ENCODE peak calls at places on chromosomes 13 and 19, in nine cellular contexts. N is A549, V is NCI-H1092, M is Peyer's patch, U is iPS-NIHi11, F is NCI-H1930, Q is NCI-H2081, R is activated gamma-delta T cell treated with Interleukin-2 at 50 U/mL for 16 hours, D is heart right ventricle. H is an unnamed sample.

GRCh38 chr19:10419200-10419645 is 1.1 kb upstream of the PDE4A start:
- DNase-seq in N (no peak), V (no peak), M (no peak), U (peak), F (no peak), Q (no peak), R (no peak), D (no peak), H (no peak)

GRCh38 chr19:32870981-32871451 is 1.4 kb upstream of the SLC7A9 start:
- DNase-seq in N (no peak), V (no peak), M (no peak), U (no peak), F (no peak), Q (no peak), R (no peak), D (no peak), H (no peak)

GRCh38 chr13:113153810-113154748 is 4.4 kb upstream of the PROZ start:
- DNase-seq in N (peak), V (peak), M (peak), U (peak), F (peak), Q (peak), R (peak), D (peak), H (peak)

GRCh38 chr19:19464339-19465098 is 50.8 kb downstream of the TSSK6 start:
- DNase-seq in N (no peak), V (no peak), M (no peak), U (peak), F (no peak), Q (no peak), R (no peak), D (no peak), H (no peak)

GRCh38 chr13:63435668-63436275 is 2020.1 kb upstream of the PCDH20 start:
- DNase-seq in N (no peak), V (no peak), M (no peak), U (no peak), F (no peak), Q (no peak), R (no peak), D (no peak), H (no peak)

GRCh38 chr19:3047307-3048189 is 14.7 kb downstream of the TLE5 start:
- DNase-seq in N (peak), V (peak), M (peak), U (peak), F (peak), Q (peak), R (peak), D (peak), H (peak)

GRCh38 chr13:79973533-79973963 is 367.4 kb downstream of the SPRY2 start:
- DNase-seq in N (no peak), V (no peak), M (no peak), U (peak), F (no peak), Q (no peak), R (no peak), D (peak), H (no peak)

GRCh38 chr19:21856751-21857150 is 20.8 kb upstream of the ZNF43 start:
- DNase-seq in N (no peak), V (no peak), M (no peak), U (no peak), F (no peak), Q (no peak), R (no peak), D (no peak), H (no peak)

GRCh38 chr13:104773775-104774174 is 1707.6 kb upstream of the SLC10A2 start:
- DNase-seq in N (peak), V (no peak), M (no peak), U (peak), F (peak), Q (peak), R (no peak), D (no peak), H (no peak)

GRCh38 chr13:59842507-59842906 is 321.2 kb downstream of the DIAPH3 start:
- DNase-seq in N (no peak), V (no peak), M (no peak), U (no peak), F (no peak), Q (no peak), R (no peak), D (no peak), H (no peak)

GRCh38 chr19:56076413-56076998 is 44.6 kb downstream of the ZNF787 start:
- DNase-seq in N (peak), V (no peak), M (no peak), U (peak), F (peak), Q (peak), R (peak), D (no peak), H (peak)

GRCh38 chr13:113474179-113474578 is 16.3 kb downstream of the DCUN1D2 start:
- DNase-seq in N (no peak), V (no peak), M (no peak), U (no peak), F (no peak), Q (no peak), R (no peak), D (no peak), H (no peak)

H was measured in NCI-H2107.